ENCODE peak calls at places on chromosomes 6 and 20, in seven cellular contexts. Q is right lobe of liver, A is ovary, V is brain microvascular endothelial cell, T is heart left ventricle, B is lower lobe of right lung, N is body of pancreas. I is an unnamed sample.

GRCh38 chr6:17907467-17908229 is 79.8 kb downstream of the KIF13A start:
- DNase-seq in Q (peak; percentile 64), A (peak; percentile 22), V (peak; percentile 96), T (no peak), B (peak; percentile 68), N (peak; percentile 78), I (peak; percentile 31)

GRCh38 chr6:166006593-166007301 is 160.9 kb downstream of the TBXT start:
- DNase-seq in Q (no peak), A (no peak), V (peak; percentile 64), T (no peak), B (no peak), N (no peak), I (no peak)

GRCh38 chr6:148829415-148830101 is 82.7 kb downstream of the UST start:
- DNase-seq in Q (no peak), A (no peak), V (no peak), T (no peak), B (no peak), N (no peak), I (no peak)

GRCh38 chr20:34316191-34316814 is 13.1 kb upstream of the AHCY start:
- DNase-seq in Q (no peak), A (no peak), V (peak; percentile 35), T (no peak), B (peak; percentile 24), N (no peak), I (no peak)

GRCh38 chr20:60883517-60883916 is 368.5 kb upstream of the CDH4 start:
- DNase-seq in Q (no peak), A (no peak), V (no peak), T (no peak), B (no peak), N (no peak), I (no peak)

GRCh38 chr6:139708342-139709199 is 334.1 kb upstream of the CITED2 start:
- DNase-seq in Q (no peak), A (no peak), V (peak; percentile 88), T (no peak), B (no peak), N (peak; percentile 51), I (no peak)

GRCh38 chr6:124535746-124536145 is 426.5 kb upstream of the RNF217 start:
- DNase-seq in Q (no peak), A (no peak), V (peak; percentile 70), T (no peak), B (no peak), N (no peak), I (no peak)

GRCh38 chr6:154962751-154963150 is 32.4 kb upstream of the TIAM2 start:
- DNase-seq in Q (no peak), A (no peak), V (peak; percentile 73), T (no peak), B (no peak), N (no peak), I (no peak)

GRCh38 chr20:38120625-38120988 is 44.5 kb downstream of the TGM2 start:
- DNase-seq in Q (no peak), A (no peak), V (no peak), T (no peak), B (no peak), N (no peak), I (no peak)

GRCh38 chr6:167090171-167090570 is 32.7 kb upstream of the CCR6 start:
- DNase-seq in Q (no peak), A (no peak), V (no peak), T (no peak), B (no peak), N (no peak), I (no peak)

GRCh38 chr6:167145468-167145867 is 12.3 kb downstream of the GPR31 start:
- DNase-seq in Q (no peak), A (no peak), V (no peak), T (no peak), B (no peak), N (no peak), I (no peak)

GRCh38 chr20:23225407-23226060 is 125.1 kb upstream of the NXT1 start:
- DNase-seq in Q (peak; percentile 42), A (no peak), V (peak; percentile 87), T (no peak), B (peak; percentile 67), N (peak; percentile 83), I (no peak)

DNA sequence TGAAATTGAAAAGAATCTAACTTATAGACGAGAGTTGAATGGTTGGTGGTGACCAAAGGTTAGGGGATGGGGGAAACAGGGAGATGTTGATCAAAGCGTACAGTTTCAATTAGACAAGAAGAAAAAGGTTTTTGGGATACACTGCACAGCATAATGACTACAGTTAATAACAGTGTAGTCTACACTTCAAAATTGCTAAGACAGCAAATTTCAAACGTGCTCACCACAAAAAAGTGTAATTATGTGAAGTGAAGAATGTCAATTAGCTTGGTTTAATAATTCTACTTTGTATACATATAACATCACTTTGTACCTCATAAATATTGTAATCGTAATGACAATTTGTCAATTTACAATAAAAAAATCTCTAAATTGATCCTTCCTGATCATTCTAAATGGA is 267.5 kb downstream of the RNGTT start:
- DNase-seq in Q (no peak), A (no peak), V (no peak), T (no peak), B (no peak), N (no peak), I (no peak)
- H3K27ac ChIP-seq in Q (no peak overlapping the region), A (no peak overlapping the region), V (no peak overlapping the region), T (no peak overlapping the region), B (no peak overlapping the region), N (no peak overlapping the region), I (no peak overlapping the region)

DNA sequence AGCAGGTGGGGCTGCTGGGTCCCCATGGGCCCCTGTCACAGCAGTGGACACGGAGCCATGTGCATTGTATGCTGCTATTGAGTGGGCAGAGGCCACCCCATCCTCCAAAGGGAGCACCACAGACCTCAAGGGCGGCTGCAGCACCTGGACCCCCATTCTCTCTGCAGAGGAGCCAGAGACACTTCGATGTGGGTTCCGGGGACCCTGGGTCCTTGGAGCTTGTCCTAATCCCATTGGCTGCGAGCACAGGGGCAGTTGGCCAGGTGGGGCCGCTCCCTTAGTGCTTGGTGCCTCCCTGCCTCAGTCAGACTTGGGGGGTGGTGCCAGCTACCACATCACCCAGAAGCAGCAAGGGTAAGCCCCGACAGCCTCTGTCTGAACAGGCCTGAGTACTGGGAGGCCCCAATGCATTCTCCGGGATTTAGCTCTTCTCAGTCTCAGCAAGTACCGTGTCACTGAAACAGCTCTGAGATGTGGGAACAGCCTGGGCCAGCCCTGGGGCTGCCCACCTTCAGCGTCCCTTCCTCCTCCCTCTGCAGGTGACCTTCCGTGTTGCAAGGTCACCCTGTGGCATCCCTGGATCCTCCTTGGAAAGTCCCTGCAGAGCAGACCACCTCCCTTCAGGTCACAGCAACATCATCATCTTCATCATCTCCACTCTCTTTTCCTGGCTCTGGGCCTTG is 73.9 kb downstream of the GINS1 start:
- DNase-seq in Q (no peak), A (no peak), V (no peak), T (peak; percentile 36), B (no peak), N (no peak), I (no peak)
- TF ChIP-seq CTCF in Q (no peak), A (no peak), V (peak; percentile 44), T (no peak), B (no peak), N (no peak), I (no peak)

GRCh38 chr6:106626485-106626884 is 2.8 kb downstream of the RTN4IP1 start:
- DNase-seq in Q (no peak), A (no peak), V (no peak), T (no peak), B (no peak), N (no peak), I (no peak)
- H3K4me3 ChIP-seq in Q (no peak overlapping the region), A (no peak overlapping the region), V (no peak overlapping the region), T (no peak overlapping the region), B (no peak overlapping the region), N (no peak overlapping the region), I (no peak overlapping the region)

GRCh38 chr6:163308629-163309276 is 105.8 kb upstream of the QKI start:
- DNase-seq in Q (no peak), A (no peak), V (no peak), T (no peak), B (no peak), N (no peak), I (no peak)
- H3K27ac ChIP-seq in Q (no peak overlapping the region), A (no peak overlapping the region), V (no peak overlapping the region), T (no peak overlapping the region), B (no peak overlapping the region), N (no peak overlapping the region), I (no peak overlapping the region)

GRCh38 chr6:104483225-104483834 is 376.4 kb downstream of the HACE1 start:
- DNase-seq in Q (no peak), A (no peak), V (no peak), T (no peak), B (no peak), N (no peak), I (no peak)
- TF ChIP-seq CTCF in Q (peak; percentile 7), A (no peak), V (no peak), T (no peak), B (peak; percentile 36), N (peak; percentile 24), I (no peak)

GRCh38 chr6:19852090-19852457 is 14.9 kb downstream of the ID4 start:
- DNase-seq in Q (no peak), A (no peak), V (no peak), T (no peak), B (no peak), N (no peak), I (no peak)

GRCh38 chr6:19849736-19850135 is 12.6 kb downstream of the ID4 start:
- DNase-seq in Q (no peak), A (no peak), V (no peak), T (no peak), B (no peak), N (no peak), I (no peak)

GRCh38 chr6:19849196-19849595 is 12.0 kb downstream of the ID4 start:
- DNase-seq in Q (no peak), A (no peak), V (no peak), T (no peak), B (no peak), N (no peak), I (no peak)

GRCh38 chr6:19848465-19848864 is 11.3 kb downstream of the ID4 start:
- DNase-seq in Q (no peak), A (no peak), V (no peak), T (no peak), B (no peak), N (no peak), I (no peak)

DNA sequence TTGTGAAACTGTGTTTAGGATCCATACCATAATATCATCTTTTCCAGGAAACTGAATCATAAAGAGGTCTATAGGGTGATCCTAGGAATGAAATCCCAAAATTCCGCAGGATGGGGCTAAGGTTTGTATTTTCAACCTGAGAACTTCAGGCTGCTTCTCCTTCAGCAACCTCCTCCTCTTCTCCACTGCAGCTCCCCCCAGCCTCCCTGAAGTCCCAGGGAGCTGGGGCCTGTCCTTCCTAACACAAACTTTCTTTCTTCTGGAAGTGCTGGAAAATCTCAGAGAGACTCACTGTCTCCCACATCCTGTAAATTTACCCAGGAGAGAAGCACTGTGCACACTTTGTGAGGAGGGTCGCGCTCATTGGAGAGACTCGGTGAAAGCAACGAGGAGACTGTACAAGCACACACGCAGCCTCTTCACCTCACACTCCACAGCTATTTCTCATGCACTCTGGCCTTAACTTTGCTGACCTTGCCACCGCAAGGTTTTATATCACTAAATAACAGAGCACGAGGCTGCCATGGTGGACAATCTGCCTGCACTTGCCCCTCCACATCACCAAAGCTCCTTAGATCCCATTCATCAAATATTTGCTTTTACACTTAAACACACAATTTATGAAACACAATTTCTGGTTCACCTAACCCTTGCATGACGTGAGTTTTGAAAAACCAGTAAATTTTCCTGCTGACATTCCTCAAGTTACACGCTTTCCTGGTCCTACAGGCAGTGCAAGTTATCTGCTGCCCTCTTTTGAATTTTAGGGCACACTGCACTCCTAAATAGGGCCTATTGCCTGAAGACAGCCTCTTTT is 14.3 kb downstream of the ID4 start:
- DNase-seq in Q (no peak), A (no peak), V (peak; percentile 81), T (no peak), B (no peak), N (peak; percentile 76), I (peak; percentile 51)
- H3K4me3 ChIP-seq in Q (no peak overlapping the region), A (peak overlapping the region; percentile 13), V (peak overlapping the region; percentile 32), T (no peak overlapping the region), B (no peak overlapping the region), N (no peak overlapping the region), I (no peak overlapping the region)

GRCh38 chr20:48826064-48826463 is 1.7 kb downstream of the PREX1 start:
- DNase-seq in Q (no peak), A (no peak), V (no peak), T (no peak), B (no peak), N (no peak), I (no peak)
- H3K27ac ChIP-seq in Q (no peak overlapping the region), A (no peak overlapping the region), V (no peak overlapping the region), T (no peak overlapping the region), B (peak overlapping the region; percentile 88), N (no peak overlapping the region), I (peak overlapping the region; percentile 12)